ENCODE peak calls at places on chromosome 10, in ten cellular contexts. One of them, this sample, is unnamed.

GRCh38 chr10:71780722-71781121 is 7.4 kb upstream of the VSIR start:
- DNase-seq in LoVo: no peak
- DNase-seq in colonic mucosa: no peak
- DNase-seq in T-helper 17 cell: no peak
- DNase-seq in Right ventricle myocardium superior: no peak
- DNase-seq in NCI-H1417: no peak
- DNase-seq in NCI-H345: no peak
- DNase-seq in anterior cingulate cortex: no peak
- DNase-seq in heart right ventricle: no peak
- DNase-seq in iPS-NIHi11: peak
- DNase-seq in this sample: no peak

GRCh38 chr10:61642692-61643091 is 20.0 kb upstream of the CABCOCO1 start:
- DNase-seq in LoVo: no peak
- DNase-seq in colonic mucosa: no peak
- DNase-seq in T-helper 17 cell: no peak
- DNase-seq in Right ventricle myocardium superior: no peak
- DNase-seq in NCI-H1417: no peak
- DNase-seq in NCI-H345: no peak
- DNase-seq in anterior cingulate cortex: no peak
- DNase-seq in heart right ventricle: no peak
- DNase-seq in iPS-NIHi11: no peak
- DNase-seq in this sample: no peak

GRCh38 chr10:63466168-63466935 is 575 bp upstream of the JMJD1C start:
- DNase-seq in LoVo: peak
- DNase-seq in colonic mucosa: peak
- DNase-seq in T-helper 17 cell: peak
- DNase-seq in Right ventricle myocardium superior: peak
- DNase-seq in NCI-H1417: peak
- DNase-seq in NCI-H345: peak
- DNase-seq in anterior cingulate cortex: peak
- DNase-seq in heart right ventricle: no peak
- DNase-seq in iPS-NIHi11: peak
- DNase-seq in this sample: peak

GRCh38 chr10:11547111-11547625 is 64.3 kb downstream of the USP6NL start:
- DNase-seq in LoVo: no peak
- DNase-seq in colonic mucosa: no peak
- DNase-seq in T-helper 17 cell: no peak
- DNase-seq in Right ventricle myocardium superior: no peak
- DNase-seq in NCI-H1417: no peak
- DNase-seq in NCI-H345: peak
- DNase-seq in anterior cingulate cortex: no peak
- DNase-seq in heart right ventricle: no peak
- DNase-seq in iPS-NIHi11: no peak
- DNase-seq in this sample: no peak

GRCh38 chr10:124145109-124145860 is 51.9 kb upstream of the CHST15 start:
- DNase-seq in LoVo: no peak
- DNase-seq in colonic mucosa: peak
- DNase-seq in T-helper 17 cell: no peak
- DNase-seq in Right ventricle myocardium superior: peak
- DNase-seq in NCI-H1417: no peak
- DNase-seq in NCI-H345: no peak
- DNase-seq in anterior cingulate cortex: no peak
- DNase-seq in heart right ventricle: peak
- DNase-seq in iPS-NIHi11: no peak
- DNase-seq in this sample: peak

GRCh38 chr10:103824281-103824680 is 31.1 kb downstream of the SH3PXD2A start:
- DNase-seq in LoVo: no peak
- DNase-seq in colonic mucosa: no peak
- DNase-seq in T-helper 17 cell: no peak
- DNase-seq in Right ventricle myocardium superior: no peak
- DNase-seq in NCI-H1417: no peak
- DNase-seq in NCI-H345: no peak
- DNase-seq in anterior cingulate cortex: no peak
- DNase-seq in heart right ventricle: no peak
- DNase-seq in iPS-NIHi11: no peak
- DNase-seq in this sample: no peak

GRCh38 chr10:100872034-100872791 is 40.5 kb upstream of the SLF2 start:
- DNase-seq in LoVo: peak
- DNase-seq in colonic mucosa: peak
- DNase-seq in T-helper 17 cell: no peak
- DNase-seq in Right ventricle myocardium superior: no peak
- DNase-seq in NCI-H1417: no peak
- DNase-seq in NCI-H345: peak
- DNase-seq in anterior cingulate cortex: no peak
- DNase-seq in heart right ventricle: no peak
- DNase-seq in iPS-NIHi11: peak
- DNase-seq in this sample: peak

GRCh38 chr10:113594673-113595072 is 41.8 kb downstream of the HABP2 start:
- DNase-seq in LoVo: no peak
- DNase-seq in colonic mucosa: no peak
- DNase-seq in T-helper 17 cell: no peak
- DNase-seq in Right ventricle myocardium superior: no peak
- DNase-seq in NCI-H1417: no peak
- DNase-seq in NCI-H345: no peak
- DNase-seq in anterior cingulate cortex: no peak
- DNase-seq in heart right ventricle: no peak
- DNase-seq in iPS-NIHi11: peak
- DNase-seq in this sample: no peak

GRCh38 chr10:123146013-123146891 is 1.7 kb upstream of the HMX2 start:
- DNase-seq in LoVo: no peak
- DNase-seq in colonic mucosa: no peak
- DNase-seq in T-helper 17 cell: no peak
- DNase-seq in Right ventricle myocardium superior: no peak
- DNase-seq in NCI-H1417: no peak
- DNase-seq in NCI-H345: no peak
- DNase-seq in anterior cingulate cortex: no peak
- DNase-seq in heart right ventricle: no peak
- DNase-seq in iPS-NIHi11: no peak
- DNase-seq in this sample: no peak

GRCh38 chr10:119395287-119396007 is 147.1 kb downstream of the RGS10 start:
- DNase-seq in LoVo: no peak
- DNase-seq in colonic mucosa: no peak
- DNase-seq in T-helper 17 cell: no peak
- DNase-seq in Right ventricle myocardium superior: peak
- DNase-seq in NCI-H1417: no peak
- DNase-seq in NCI-H345: no peak
- DNase-seq in anterior cingulate cortex: peak
- DNase-seq in heart right ventricle: peak
- DNase-seq in iPS-NIHi11: peak
- DNase-seq in this sample: no peak

GRCh38 chr10:102113956-102114857 is 6.0 kb downstream of the LDB1 start:
- DNase-seq in LoVo: no peak
- DNase-seq in colonic mucosa: peak
- DNase-seq in T-helper 17 cell: no peak
- DNase-seq in Right ventricle myocardium superior: peak
- DNase-seq in NCI-H1417: no peak
- DNase-seq in NCI-H345: peak
- DNase-seq in anterior cingulate cortex: no peak
- DNase-seq in heart right ventricle: peak
- DNase-seq in iPS-NIHi11: no peak
- DNase-seq in this sample: peak

GRCh38 chr10:55500931-55501559 is 700.0 kb upstream of the PCDH15 start:
- DNase-seq in LoVo: peak
- DNase-seq in colonic mucosa: peak
- DNase-seq in T-helper 17 cell: no peak
- DNase-seq in Right ventricle myocardium superior: no peak
- DNase-seq in NCI-H1417: peak
- DNase-seq in NCI-H345: no peak
- DNase-seq in anterior cingulate cortex: no peak
- DNase-seq in heart right ventricle: no peak
- DNase-seq in iPS-NIHi11: peak
- DNase-seq in this sample: no peak

GRCh38 chr10:102635377-102635776 is 8.9 kb upstream of the TRIM8 start:
- DNase-seq in LoVo: no peak
- DNase-seq in colonic mucosa: no peak
- DNase-seq in T-helper 17 cell: no peak
- DNase-seq in Right ventricle myocardium superior: no peak
- DNase-seq in NCI-H1417: no peak
- DNase-seq in NCI-H345: no peak
- DNase-seq in anterior cingulate cortex: no peak
- DNase-seq in heart right ventricle: no peak
- DNase-seq in iPS-NIHi11: no peak
- DNase-seq in this sample: no peak

GRCh38 chr10:11163990-11164805 is 146.5 kb downstream of the CELF2 start:
- DNase-seq in LoVo: no peak
- DNase-seq in colonic mucosa: no peak
- DNase-seq in T-helper 17 cell: no peak
- DNase-seq in Right ventricle myocardium superior: peak
- DNase-seq in NCI-H1417: no peak
- DNase-seq in NCI-H345: no peak
- DNase-seq in anterior cingulate cortex: peak
- DNase-seq in heart right ventricle: no peak
- DNase-seq in iPS-NIHi11: peak
- DNase-seq in this sample: no peak

GRCh38 chr10:73931767-73932624 is 21.1 kb downstream of the PLAU start:
- DNase-seq in LoVo: peak
- DNase-seq in colonic mucosa: peak
- DNase-seq in T-helper 17 cell: no peak
- DNase-seq in Right ventricle myocardium superior: no peak
- DNase-seq in NCI-H1417: peak
- DNase-seq in NCI-H345: no peak
- DNase-seq in anterior cingulate cortex: no peak
- DNase-seq in heart right ventricle: no peak
- DNase-seq in iPS-NIHi11: peak
- DNase-seq in this sample: no peak

GRCh38 chr10:124347956-124348355 is 70.8 kb downstream of the OAT start:
- DNase-seq in LoVo: no peak
- DNase-seq in colonic mucosa: no peak
- DNase-seq in T-helper 17 cell: no peak
- DNase-seq in Right ventricle myocardium superior: no peak
- DNase-seq in NCI-H1417: no peak
- DNase-seq in NCI-H345: no peak
- DNase-seq in anterior cingulate cortex: no peak
- DNase-seq in heart right ventricle: no peak
- DNase-seq in iPS-NIHi11: peak
- DNase-seq in this sample: no peak

GRCh38 chr10:110410329-110411046 is 87.2 kb upstream of the DUSP5 start:
- DNase-seq in LoVo: peak
- DNase-seq in colonic mucosa: peak
- DNase-seq in T-helper 17 cell: no peak
- DNase-seq in Right ventricle myocardium superior: peak
- DNase-seq in NCI-H1417: no peak
- DNase-seq in NCI-H345: no peak
- DNase-seq in anterior cingulate cortex: no peak
- DNase-seq in heart right ventricle: no peak
- DNase-seq in iPS-NIHi11: peak
- DNase-seq in this sample: peak

GRCh38 chr10:115850666-115851065 is 422.3 kb downstream of the GFRA1 start:
- DNase-seq in LoVo: no peak
- DNase-seq in colonic mucosa: no peak
- DNase-seq in T-helper 17 cell: no peak
- DNase-seq in Right ventricle myocardium superior: no peak
- DNase-seq in NCI-H1417: no peak
- DNase-seq in NCI-H345: no peak
- DNase-seq in anterior cingulate cortex: no peak
- DNase-seq in heart right ventricle: no peak
- DNase-seq in iPS-NIHi11: no peak
- DNase-seq in this sample: no peak

GRCh38 chr10:5466451-5466996 is 32.8 kb downstream of the CALML5 start:
- DNase-seq in LoVo: peak
- DNase-seq in colonic mucosa: peak
- DNase-seq in T-helper 17 cell: no peak
- DNase-seq in Right ventricle myocardium superior: no peak
- DNase-seq in NCI-H1417: peak
- DNase-seq in NCI-H345: peak
- DNase-seq in anterior cingulate cortex: no peak
- DNase-seq in heart right ventricle: no peak
- DNase-seq in iPS-NIHi11: peak
- DNase-seq in this sample: peak

GRCh38 chr10:2978111-2978510 is 89.2 kb upstream of the PFKP start:
- DNase-seq in LoVo: peak
- DNase-seq in colonic mucosa: no peak
- DNase-seq in T-helper 17 cell: no peak
- DNase-seq in Right ventricle myocardium superior: no peak
- DNase-seq in NCI-H1417: peak
- DNase-seq in NCI-H345: peak
- DNase-seq in anterior cingulate cortex: no peak
- DNase-seq in heart right ventricle: no peak
- DNase-seq in iPS-NIHi11: peak
- DNase-seq in this sample: no peak

GRCh38 chr10:78543749-78544446 is 510.2 kb downstream of the RPS24 start:
- DNase-seq in LoVo: no peak
- DNase-seq in colonic mucosa: peak
- DNase-seq in T-helper 17 cell: no peak
- DNase-seq in Right ventricle myocardium superior: peak
- DNase-seq in NCI-H1417: no peak
- DNase-seq in NCI-H345: no peak
- DNase-seq in anterior cingulate cortex: peak
- DNase-seq in heart right ventricle: peak
- DNase-seq in iPS-NIHi11: peak
- DNase-seq in this sample: peak

GRCh38 chr10:35424680-35425285 is 88.5 kb downstream of the CCNY start:
- DNase-seq in LoVo: no peak
- DNase-seq in colonic mucosa: no peak
- DNase-seq in T-helper 17 cell: no peak
- DNase-seq in Right ventricle myocardium superior: no peak
- DNase-seq in NCI-H1417: no peak
- DNase-seq in NCI-H345: no peak
- DNase-seq in anterior cingulate cortex: no peak
- DNase-seq in heart right ventricle: no peak
- DNase-seq in iPS-NIHi11: no peak
- DNase-seq in this sample: no peak

GRCh38 chr10:97422921-97423420 is 3.0 kb upstream of the PGAM1 start:
- DNase-seq in LoVo: no peak
- DNase-seq in colonic mucosa: no peak
- DNase-seq in T-helper 17 cell: no peak
- DNase-seq in Right ventricle myocardium superior: no peak
- DNase-seq in NCI-H1417: no peak
- DNase-seq in NCI-H345: no peak
- DNase-seq in anterior cingulate cortex: no peak
- DNase-seq in heart right ventricle: no peak
- DNase-seq in iPS-NIHi11: no peak
- DNase-seq in this sample: no peak

GRCh38 chr10:124043310-124044142 is 49.9 kb downstream of the CHST15 start:
- DNase-seq in LoVo: no peak
- DNase-seq in colonic mucosa: no peak
- DNase-seq in T-helper 17 cell: no peak
- DNase-seq in Right ventricle myocardium superior: no peak
- DNase-seq in NCI-H1417: no peak
- DNase-seq in NCI-H345: no peak
- DNase-seq in anterior cingulate cortex: no peak
- DNase-seq in heart right ventricle: no peak
- DNase-seq in iPS-NIHi11: no peak
- DNase-seq in this sample: peak

GRCh38 chr10:44383749-44384600 is 922 bp downstream of the CXCL12 start:
- DNase-seq in LoVo: no peak
- DNase-seq in colonic mucosa: peak
- DNase-seq in T-helper 17 cell: no peak
- DNase-seq in Right ventricle myocardium superior: peak
- DNase-seq in NCI-H1417: no peak
- DNase-seq in NCI-H345: no peak
- DNase-seq in anterior cingulate cortex: no peak
- DNase-seq in heart right ventricle: peak
- DNase-seq in iPS-NIHi11: no peak
- DNase-seq in this sample: no peak

GRCh38 chr10:117762819-117763172 is 220.2 kb downstream of the EMX2 start:
- DNase-seq in LoVo: peak
- DNase-seq in colonic mucosa: no peak
- DNase-seq in T-helper 17 cell: no peak
- DNase-seq in Right ventricle myocardium superior: no peak
- DNase-seq in NCI-H1417: no peak
- DNase-seq in NCI-H345: no peak
- DNase-seq in anterior cingulate cortex: no peak
- DNase-seq in heart right ventricle: no peak
- DNase-seq in iPS-NIHi11: no peak
- DNase-seq in this sample: no peak

GRCh38 chr10:112140110-112140755 is 43.3 kb downstream of the GPAM start:
- DNase-seq in LoVo: peak
- DNase-seq in colonic mucosa: peak
- DNase-seq in T-helper 17 cell: peak
- DNase-seq in Right ventricle myocardium superior: peak
- DNase-seq in NCI-H1417: peak
- DNase-seq in NCI-H345: peak
- DNase-seq in anterior cingulate cortex: peak
- DNase-seq in heart right ventricle: peak
- DNase-seq in iPS-NIHi11: peak
- DNase-seq in this sample: peak

GRCh38 chr10:36464291-36464690 is 661.1 kb upstream of the ANKRD30A start:
- DNase-seq in LoVo: no peak
- DNase-seq in colonic mucosa: no peak
- DNase-seq in T-helper 17 cell: no peak
- DNase-seq in Right ventricle myocardium superior: no peak
- DNase-seq in NCI-H1417: no peak
- DNase-seq in NCI-H345: no peak
- DNase-seq in anterior cingulate cortex: no peak
- DNase-seq in heart right ventricle: no peak
- DNase-seq in iPS-NIHi11: no peak
- DNase-seq in this sample: no peak